ENCODE peak calls at places on chromosomes 4 and X, in nine cellular contexts. V is tibial artery, N is endodermal cell, J is heart right ventricle, I is thyroid gland, F is IMR-90, S is BE2C, G is H9, O is right lobe of liver. K is an unnamed sample.
A peak's percentile ranks its signal among the peaks of the same experiment; 100 is the strongest.

GRCh38 chr4:27215421-27215820 is 354.8 kb downstream of the STIM2 start:
- DNase-seq in V (no peak), N (no peak), J (no peak), I (no peak), F (no peak), S (no peak), G (no peak), O (no peak), K (no peak)

GRCh38 chr4:4502694-4503311 is 39.0 kb downstream of the STX18 start:
- DNase-seq in V (no peak), N (no peak), J (no peak), I (no peak), F (peak; percentile 79), S (no peak), G (no peak), O (no peak), K (peak; percentile 49)

GRCh38 chr4:188986271-188986689 is 847.0 kb downstream of the TRIML1 start:
- DNase-seq in V (no peak), N (no peak), J (no peak), I (no peak), F (peak; percentile 96), S (no peak), G (no peak), O (no peak), K (peak; percentile 12)

GRCh38 chrX:39418132-39418935 is 617.1 kb downstream of the MID1IP1 start:
- DNase-seq in V (no peak), N (no peak), J (no peak), I (peak; percentile 42), F (no peak), S (no peak), G (no peak), O (no peak), K (no peak)

GRCh38 chr4:154490589-154491340 is 834 bp downstream of the DCHS2 start:
- DNase-seq in V (no peak), N (no peak), J (no peak), I (peak; percentile 14), F (no peak), S (peak; percentile 16), G (peak; percentile 65), O (no peak), K (no peak)

GRCh38 chr4:17562157-17562556 is 14.8 kb upstream of the LAP3 start:
- DNase-seq in V (no peak), N (peak; percentile 57), J (no peak), I (no peak), F (no peak), S (peak; percentile 68), G (no peak), O (no peak), K (no peak)

GRCh38 chrX:45986971-45987370 is 558.2 kb downstream of the ZNF674 start:
- DNase-seq in V (no peak), N (no peak), J (no peak), I (no peak), F (no peak), S (no peak), G (no peak), O (no peak), K (no peak)

GRCh38 chrX:920234-920799 is 289.7 kb downstream of the SHOX start:
- DNase-seq in V (no peak), N (no peak), J (no peak), I (no peak), F (no peak), S (no peak), G (no peak), O (no peak), K (no peak)

GRCh38 chr4:94536049-94536448 is 84.3 kb downstream of the PDLIM5 start:
- DNase-seq in V (no peak), N (no peak), J (no peak), I (no peak), F (no peak), S (no peak), G (no peak), O (no peak), K (no peak)

GRCh38 chr4:94536649-94537464 is 85.1 kb downstream of the PDLIM5 start:
- DNase-seq in V (no peak), N (no peak), J (no peak), I (no peak), F (no peak), S (no peak), G (no peak), O (no peak), K (peak; percentile 41)

GRCh38 chr4:94532016-94532789 is 80.5 kb downstream of the PDLIM5 start:
- DNase-seq in V (no peak), N (no peak), J (no peak), I (no peak), F (peak; percentile 57), S (no peak), G (no peak), O (no peak), K (no peak)

GRCh38 chr4:94533405-94534223 is 81.9 kb downstream of the PDLIM5 start:
- DNase-seq in V (no peak), N (no peak), J (no peak), I (no peak), F (no peak), S (no peak), G (no peak), O (no peak), K (no peak)

DNA sequence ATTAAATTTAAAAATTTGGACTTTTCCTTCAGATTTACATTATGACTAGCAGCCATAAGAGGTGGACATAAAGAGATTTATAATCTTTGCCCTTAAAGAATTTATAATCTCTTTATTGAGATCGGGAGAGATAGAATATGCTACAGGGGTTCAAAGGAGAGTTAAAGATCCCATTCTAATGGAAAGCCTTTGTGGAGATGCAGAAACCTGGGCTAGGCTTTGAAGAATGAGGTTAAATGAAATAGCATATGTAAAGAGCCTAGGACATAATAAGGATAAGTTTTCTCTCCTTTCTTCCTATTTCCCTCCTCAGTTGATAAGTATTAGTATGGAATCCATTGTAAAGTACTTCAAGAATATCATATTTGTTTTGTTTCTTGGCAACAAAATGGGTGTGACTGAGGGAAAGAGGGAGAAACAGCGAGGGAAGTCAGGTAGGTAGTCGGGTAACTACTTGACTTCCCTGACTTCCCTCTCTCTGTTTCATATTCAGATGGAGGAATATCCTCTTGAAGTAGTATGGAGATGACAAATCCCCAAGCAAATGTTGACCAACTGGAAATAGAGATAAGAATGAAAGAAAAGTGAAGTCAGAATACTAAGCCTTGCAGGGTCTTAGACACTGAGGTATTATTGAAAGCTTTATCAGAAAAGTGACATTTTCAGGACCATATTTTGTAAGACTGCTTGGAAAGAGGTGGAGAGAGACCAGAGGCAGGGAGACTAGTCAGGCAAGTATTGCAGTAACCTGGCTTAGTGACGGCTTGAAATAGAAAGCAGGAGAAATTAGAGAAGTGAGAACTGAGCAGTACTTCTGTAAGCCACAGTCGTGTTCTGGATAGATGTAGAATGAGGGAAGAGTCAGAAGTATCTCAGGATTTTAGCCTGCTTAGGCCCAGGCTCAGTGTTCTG is 82.9 kb downstream of the PDLIM5 start:
- DNase-seq in V (no peak), N (peak; percentile 43), J (no peak), I (no peak), F (no peak), S (no peak), G (no peak), O (no peak), K (peak; percentile 88)
- H3K4me1 ChIP-seq in V (peaks cover 80% of the 10 kb centered on the region), N (peaks cover 14% of the 10 kb centered on the region), J (peaks cover 100% of the 10 kb centered on the region), I (peaks cover 28% of the 10 kb centered on the region), F (peaks cover 8% of the 10 kb centered on the region), S (peaks cover 20% of the 10 kb centered on the region), G (peaks cover 11% of the 10 kb centered on the region), O (peaks cover 21% of the 10 kb centered on the region), K (peaks cover 67% of the 10 kb centered on the region)

GRCh38 chr4:786861-787300 is 39.0 kb downstream of the CPLX1 start:
- DNase-seq in V (no peak), N (peak; percentile 59), J (peak; percentile 56), I (no peak), F (no peak), S (no peak), G (no peak), O (peak; percentile 47), K (no peak)

GRCh38 chr4:785332-786073 is 40.4 kb downstream of the CPLX1 start:
- DNase-seq in V (no peak), N (peak; percentile 69), J (no peak), I (no peak), F (no peak), S (no peak), G (peak; percentile 77), O (no peak), K (no peak)

GRCh38 chr4:787561-787981 is 38.4 kb downstream of the CPLX1 start:
- DNase-seq in V (no peak), N (peak; percentile 47), J (no peak), I (no peak), F (no peak), S (no peak), G (no peak), O (no peak), K (no peak)

GRCh38 chr4:784401-785331 is 41.3 kb downstream of the CPLX1 start:
- DNase-seq in V (no peak), N (no peak), J (no peak), I (no peak), F (no peak), S (no peak), G (no peak), O (no peak), K (peak; percentile 7)

DNA sequence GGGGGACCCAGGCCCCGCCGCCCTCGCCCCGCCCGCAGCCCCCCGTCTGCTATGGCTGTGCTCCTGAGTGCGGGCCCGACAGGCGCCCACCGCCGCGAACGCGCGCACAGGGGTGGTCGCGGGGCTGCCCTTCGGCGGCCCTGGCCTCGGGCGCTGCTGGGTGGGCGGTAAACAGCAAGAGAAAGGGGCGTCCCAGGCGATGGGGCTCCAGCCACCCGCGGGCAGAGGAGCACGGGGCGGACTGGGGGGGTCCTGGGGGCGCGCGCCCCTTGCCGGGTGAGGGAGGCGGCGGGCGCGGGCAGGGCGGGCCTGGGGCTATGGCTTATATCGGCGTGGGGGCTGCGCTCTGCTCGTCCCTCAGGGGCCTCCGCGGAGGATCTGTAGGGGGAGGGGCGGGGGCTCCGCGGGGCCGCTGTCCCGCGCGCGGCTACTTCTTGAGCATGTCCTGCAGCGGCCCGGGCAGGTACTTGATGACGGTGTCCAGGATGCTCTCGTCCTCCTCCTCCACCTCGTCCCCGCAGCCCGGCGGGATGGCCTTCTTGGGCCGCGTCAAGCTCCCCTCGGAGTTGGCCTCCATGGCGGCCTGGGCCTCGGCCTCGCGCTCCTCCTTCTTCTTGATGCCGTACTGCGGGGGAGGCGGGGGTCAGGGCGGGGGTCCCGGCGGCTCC is 39.7 kb downstream of the CPLX1 start:
- DNase-seq in V (no peak), N (peak; percentile 62), J (no peak), I (no peak), F (no peak), S (no peak), G (no peak), O (no peak), K (no peak)
- H3K4me1 ChIP-seq in V (peaks cover 38% of the 10 kb centered on the region), N (no peaks in the 10 kb centered on the region), J (peaks cover 39% of the 10 kb centered on the region), I (peaks cover 13% of the 10 kb centered on the region), F (peaks cover 5% of the 10 kb centered on the region), S (peaks cover 13% of the 10 kb centered on the region), G (no peaks in the 10 kb centered on the region), O (peaks cover 25% of the 10 kb centered on the region), K (peaks cover 5% of the 10 kb centered on the region)

DNA sequence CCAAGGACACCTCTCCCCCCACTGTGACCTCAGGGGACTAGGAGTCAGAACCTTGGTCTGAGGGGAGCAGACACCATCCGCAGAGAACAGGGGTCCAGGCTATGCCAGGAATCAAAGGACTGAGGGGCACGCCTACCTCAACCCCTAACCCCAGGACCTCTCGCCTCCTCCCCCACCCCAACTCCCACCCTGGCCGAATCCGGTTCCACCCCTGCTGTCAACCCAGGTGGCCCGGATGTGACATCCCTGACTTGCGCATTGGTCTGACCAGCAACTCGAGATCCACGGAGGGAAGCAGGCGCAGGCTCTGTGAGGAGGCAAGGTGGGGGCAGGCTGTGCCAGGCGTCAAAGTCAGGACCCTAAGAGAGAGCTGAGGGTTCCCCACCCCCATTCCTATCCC is 468 bp upstream of the MAGEA4 start:
- DNase-seq in V (no peak), N (no peak), J (no peak), I (no peak), F (no peak), S (no peak), G (no peak), O (no peak), K (no peak)
- H3K4me1 ChIP-seq in V (no peaks in the 10 kb centered on the region), N (no peaks in the 10 kb centered on the region), J (no peaks in the 10 kb centered on the region), I (no peaks in the 10 kb centered on the region), F (no peaks in the 10 kb centered on the region), S (no peaks in the 10 kb centered on the region), G (no peaks in the 10 kb centered on the region), O (no peaks in the 10 kb centered on the region), K (no peaks in the 10 kb centered on the region)

GRCh38 chr4:78781925-78782324 is 5.8 kb downstream of the BMP2K start:
- DNase-seq in V (no peak), N (no peak), J (no peak), I (peak; percentile 10), F (no peak), S (no peak), G (no peak), O (no peak), K (no peak)

GRCh38 chr4:78787392-78788004 is 11.3 kb downstream of the BMP2K start:
- DNase-seq in V (no peak), N (no peak), J (no peak), I (no peak), F (no peak), S (no peak), G (no peak), O (no peak), K (no peak)

GRCh38 chr4:78781086-78781630 is 5.0 kb downstream of the BMP2K start:
- DNase-seq in V (no peak), N (no peak), J (no peak), I (no peak), F (no peak), S (no peak), G (no peak), O (no peak), K (no peak)

GRCh38 chr4:78788005-78788889 is 12.1 kb downstream of the BMP2K start:
- DNase-seq in V (no peak), N (no peak), J (no peak), I (no peak), F (peak; percentile 33), S (no peak), G (no peak), O (no peak), K (no peak)

GRCh38 chr4:78784255-78784654 is 8.1 kb downstream of the BMP2K start:
- DNase-seq in V (no peak), N (no peak), J (no peak), I (no peak), F (peak; percentile 90), S (no peak), G (no peak), O (no peak), K (no peak)
- H3K4me1 ChIP-seq in V (peaks cover 13% of the 10 kb centered on the region), N (peaks cover 5% of the 10 kb centered on the region), J (peaks cover 80% of the 10 kb centered on the region), I (peaks cover 20% of the 10 kb centered on the region), F (peaks cover 7% of the 10 kb centered on the region), S (peaks cover 5% of the 10 kb centered on the region), G (no peaks in the 10 kb centered on the region), O (peaks cover 18% of the 10 kb centered on the region), K (peaks cover 2% of the 10 kb centered on the region)